ENCODE peak calls at places on chromosomes 2 and 18, in eight cellular contexts. M is T-cell, B is occipital lobe, K is cardiac muscle cell, W is Calu3, G is LHCN-M2, T is sciatic nerve, V is GF-D8. H is an unnamed sample.

GRCh38 chr2:14363137-14363536 is 269.4 kb upstream of the LRATD1 start:
- DNase-seq in M (no peak), B (no peak), K (no peak), W (no peak), G (no peak), T (no peak), V (no peak), H (no peak)

GRCh38 chr18:54261894-54262293 is 7.4 kb upstream of the POLI start:
- DNase-seq in M (no peak), B (no peak), K (peak; percentile 54), W (no peak), G (no peak), T (no peak), V (no peak), H (no peak)

GRCh38 chr2:148876589-148877402 is 1.8 kb downstream of the KIF5C start:
- DNase-seq in M (peak; percentile 35), B (peak; percentile 78), K (no peak), W (peak; percentile 47), G (no peak), T (no peak), V (no peak), H (peak; percentile 47)

GRCh38 chr2:84942166-84942565 is 28.8 kb upstream of the KCMF1 start:
- DNase-seq in M (no peak), B (no peak), K (no peak), W (no peak), G (no peak), T (no peak), V (no peak), H (no peak)

GRCh38 chr2:6556755-6557154 is 309.0 kb downstream of the CMPK2 start:
- DNase-seq in M (no peak), B (no peak), K (no peak), W (peak; percentile 57), G (peak; percentile 54), T (no peak), V (no peak), H (no peak)

GRCh38 chr2:85255813-85256581 is 71.8 kb downstream of the TGOLN2 start:
- DNase-seq in M (no peak), B (no peak), K (peak; percentile 76), W (peak; percentile 69), G (peak; percentile 29), T (no peak), V (no peak), H (no peak)

GRCh38 chr2:228181098-228182019 is at the start of gene SPHKAP:
- DNase-seq in M (no peak), B (no peak), K (no peak), W (no peak), G (no peak), T (no peak), V (no peak), H (peak; percentile 67)

GRCh38 chr2:13009027-13009426 is 292.3 kb downstream of the TRIB2 start:
- DNase-seq in M (no peak), B (no peak), K (peak; percentile 17), W (no peak), G (peak; percentile 26), T (no peak), V (no peak), H (no peak)

GRCh38 chr18:60198063-60198462 is 174.5 kb downstream of the MC4R start:
- DNase-seq in M (no peak), B (no peak), K (peak; percentile 14), W (no peak), G (no peak), T (no peak), V (no peak), H (no peak)